ENCODE peak calls at places on chromosomes 11 and 22, in eight cellular contexts. U is A549, F is transverse colon, L is GM12878, D is sigmoid colon, R is ovary, E is K562, V is H1. S is an unnamed sample.

GRCh38 chr22:36330655-36331305 is 57.0 kb downstream of the MYH9 start:
- DNase-seq in F (no peak), D (no peak), R (no peak), E (no peak), U (no peak), L (no peak), V (no peak), S (no peak)

GRCh38 chr11:131038597-131038996 is 122.3 kb upstream of the SNX19 start:
- DNase-seq in E (peak; percentile 36), L (no peak), U (peak; percentile 15), V (no peak), D (no peak), R (no peak), F (no peak), S (no peak)

GRCh38 chr11:130549393-130549999 is 101.1 kb downstream of the ADAMTS15 start:
- DNase-seq in U (peak; percentile 4), D (no peak), V (no peak), E (no peak), R (no peak), F (no peak), L (no peak), S (no peak)

GRCh38 chr22:40478456-40479125 is 108.2 kb downstream of the SGSM3 start:
- DNase-seq in U (no peak), V (peak; percentile 40), E (no peak), R (no peak), L (no peak), F (no peak), D (no peak), S (no peak)

GRCh38 chr11:58625086-58625485 is 2.6 kb downstream of the CNTF start:
- DNase-seq in E (no peak), V (no peak), F (no peak), R (no peak), U (no peak), L (no peak), D (no peak), S (no peak)

GRCh38 chr22:42452916-42453315 is 20.7 kb upstream of the NFAM1 start:
- DNase-seq in R (no peak), F (no peak), L (no peak), E (no peak), U (no peak), D (no peak), V (no peak), S (no peak)

GRCh38 chr11:67053896-67054850 is 2.5 kb upstream of the RHOD start:
- DNase-seq in V (peak; percentile 85), U (peak; percentile 80), L (no peak), F (peak; percentile 50), R (peak; percentile 68), E (peak; percentile 86), D (no peak), S (peak; percentile 63)

GRCh38 chr11:45290586-45290985 is 4.4 kb upstream of the SYT13 start:
- DNase-seq in L (no peak), E (no peak), D (no peak), V (no peak), U (no peak), R (no peak), F (no peak), S (no peak)

GRCh38 chr22:49181942-49182341 is 645.7 kb downstream of the BRD1 start:
- DNase-seq in V (no peak), U (no peak), E (no peak), R (no peak), F (no peak), L (no peak), D (no peak), S (no peak)

GRCh38 chr11:6927030-6927617 is 898 bp downstream of the ZNF215 start:
- DNase-seq in F (peak; percentile 33), U (no peak), D (no peak), L (peak; percentile 7), R (no peak), E (no peak), V (no peak), S (no peak)

GRCh38 chr11:15920856-15921629 is 435.3 kb downstream of the SOX6 start:
- DNase-seq in E (no peak), R (no peak), V (no peak), F (no peak), D (no peak), L (no peak), U (no peak), S (no peak)

GRCh38 chr22:30079952-30080533 is at the start of gene HORMAD2:
- DNase-seq in E (no peak), L (no peak), F (peak; percentile 31), R (no peak), U (no peak), D (no peak), V (peak; percentile 92), S (no peak)

GRCh38 chr11:128409476-128409875 is 177.9 kb downstream of the ETS1 start:
- DNase-seq in R (no peak), V (no peak), L (no peak), D (no peak), E (no peak), F (no peak), U (no peak), S (no peak)

GRCh38 chr11:35478411-35479139 is 46.8 kb downstream of the PAMR1 start:
- DNase-seq in L (no peak), E (no peak), V (no peak), U (no peak), F (peak; percentile 37), R (no peak), D (no peak), S (peak; percentile 34)

DNA sequence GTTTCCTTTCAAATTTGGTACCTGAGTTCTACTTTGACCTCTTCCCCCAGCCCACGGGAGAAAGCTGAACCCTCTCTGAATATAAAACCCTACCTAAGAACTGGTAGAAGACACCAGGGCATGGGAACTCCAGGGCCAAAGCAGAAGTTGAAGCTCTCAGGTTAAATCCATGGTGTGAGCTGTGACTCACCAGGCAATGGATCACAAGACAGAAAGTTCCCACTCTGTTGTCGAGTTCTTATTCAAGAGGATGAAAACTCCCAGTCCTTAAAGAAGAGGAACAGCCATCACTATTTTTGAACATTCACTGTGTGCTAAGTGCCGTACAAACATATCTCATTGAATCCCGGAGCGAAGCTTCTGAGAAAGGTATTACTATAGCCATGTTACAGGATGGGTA is 8.9 kb downstream of the TMEM218 start:
- DNase-seq in E (no peak), V (no peak), F (no peak), L (peak; percentile 7), U (no peak), R (no peak), D (no peak), S (no peak)
- TF ChIP-seq EP300 in E (no peak), V (no peak), F (no peak), L (no peak), U (no peak), R (no peak), D (no peak), S (no peak)

DNA sequence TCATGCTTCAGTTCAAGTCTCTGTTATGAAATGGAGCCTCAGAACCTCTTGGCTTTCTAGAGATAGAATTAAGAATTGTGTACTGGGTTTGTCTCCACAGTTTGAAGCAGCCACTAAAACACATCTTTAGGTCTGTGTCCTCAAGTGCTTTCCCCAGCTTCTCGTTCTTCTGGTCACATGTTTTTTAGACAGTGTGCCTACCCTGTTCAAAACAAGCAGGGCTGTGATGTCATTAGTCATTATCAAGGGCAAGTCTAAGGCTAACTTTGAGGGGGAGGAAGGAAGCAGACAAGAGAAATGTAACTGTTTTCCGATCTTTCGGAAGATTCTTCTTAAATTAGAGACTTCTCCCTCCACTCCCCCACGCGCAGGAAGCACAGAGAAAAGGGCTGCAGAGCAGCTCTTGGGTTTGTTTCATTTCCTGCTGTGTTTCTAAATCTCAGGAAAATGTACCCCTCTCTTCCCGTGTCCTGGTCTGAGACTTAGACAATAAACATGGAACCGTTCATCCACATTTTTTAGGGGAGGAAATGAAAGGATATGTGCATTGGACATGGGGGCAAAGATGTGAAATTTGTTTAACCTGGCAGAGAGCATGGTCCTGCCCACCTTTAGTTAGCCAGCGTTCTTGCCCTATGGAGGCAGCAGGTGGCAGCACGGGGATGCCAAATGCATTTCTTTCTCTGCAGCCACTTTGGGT is 3.1 kb downstream of the AKIP1 start:
- DNase-seq in D (no peak), F (peak; percentile 22), L (no peak), U (peak; percentile 29), R (peak; percentile 56), V (peak; percentile 64), E (peak; percentile 32), S (no peak)
- H3K27ac ChIP-seq in D (peak overlapping the region; percentile 97), F (peak overlapping the region; percentile 81), L (peak overlapping the region; percentile 43), U (no peak overlapping the region), R (peak overlapping the region; percentile 73), V (no peak overlapping the region), E (peak overlapping the region; percentile 66), S (peak overlapping the region; percentile 41)

DNA sequence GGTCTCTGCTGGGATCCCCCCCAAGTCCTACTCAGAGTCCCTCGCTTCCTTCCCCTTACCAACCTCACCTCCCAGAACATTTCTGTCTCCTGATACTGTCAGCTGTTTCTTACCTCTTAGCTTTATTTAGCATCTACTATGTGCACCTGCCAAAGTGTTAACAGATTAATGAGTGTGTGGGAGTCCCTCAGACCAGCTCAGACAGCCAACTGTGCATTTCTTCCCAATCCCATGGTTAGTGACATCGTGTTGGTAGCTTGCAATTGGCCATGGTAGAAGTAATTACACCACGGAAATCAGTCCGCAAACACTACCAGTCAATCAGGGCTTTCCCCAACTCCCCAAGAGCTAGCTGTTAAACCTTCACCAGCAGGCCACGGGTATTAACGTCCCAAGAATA is 150.6 kb downstream of the DSCAML1 start:
- DNase-seq in V (no peak), R (no peak), L (no peak), U (no peak), F (no peak), D (no peak), E (no peak), S (no peak)
- TF ChIP-seq EP300 in V (no peak), R (no peak), L (no peak), U (no peak), F (no peak), D (no peak), E (no peak), S (no peak)

DNA sequence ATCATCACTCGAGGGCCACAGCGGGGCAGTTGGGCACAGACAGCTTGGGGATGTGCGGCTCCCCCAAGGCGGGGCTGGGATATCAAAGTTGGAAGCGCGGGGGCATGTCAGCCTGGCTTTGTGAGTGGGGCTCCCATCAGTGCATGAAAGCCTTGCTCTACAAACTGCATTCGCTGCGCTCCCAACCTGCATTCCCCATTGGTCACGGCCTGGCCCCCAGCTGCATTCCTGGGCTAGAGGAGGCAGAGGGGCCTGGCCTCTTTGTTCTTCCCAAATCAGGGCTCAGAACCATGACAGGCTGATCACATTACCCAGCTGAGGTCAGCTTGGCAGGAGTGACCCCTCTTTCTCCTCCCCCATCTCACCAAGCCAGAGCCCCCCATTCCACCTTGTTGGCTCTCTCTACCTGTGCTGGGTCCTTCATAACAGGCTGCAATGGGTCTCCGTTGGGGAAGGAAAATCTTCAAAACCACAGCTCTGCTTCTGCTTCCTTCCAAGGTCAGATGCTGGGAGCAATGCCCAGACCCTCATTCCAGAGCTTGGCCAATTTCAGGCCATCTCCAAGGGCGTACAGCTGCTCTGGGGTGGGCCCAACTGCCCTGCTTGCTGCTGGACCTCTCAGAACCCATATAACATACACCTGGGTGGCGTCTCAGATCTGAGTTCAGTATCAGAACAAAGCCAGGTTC is 38.7 kb upstream of the CDON start:
- DNase-seq in V (no peak), L (no peak), E (no peak), R (peak; percentile 87), F (no peak), U (no peak), D (no peak), S (no peak)
- H3K27ac ChIP-seq in V (no peak overlapping the region), L (no peak overlapping the region), E (no peak overlapping the region), R (peak overlapping the region; percentile 77), F (no peak overlapping the region), U (no peak overlapping the region), D (peak overlapping the region; percentile 71), S (peak overlapping the region; percentile 62)

S was measured in stomach.